ENCODE peak calls at places on chromosome 15, in four cellular contexts. I is sciatic nerve, F is nephron progenitor cell, W is HS-27A. R is an unnamed sample.

GRCh38 chr15:52481915-52482314 is 46.8 kb downstream of the MYO5A start:
- DNase-seq in W (no peak), F (no peak), I (no peak), R (no peak)

GRCh38 chr15:60528530-60528929 is 49.6 kb upstream of the ICE2 start:
- DNase-seq in I (no peak), F (no peak), W (no peak), R (no peak)

GRCh38 chr15:56227780-56228179 is 15.9 kb downstream of the RFX7 start:
- DNase-seq in I (no peak), F (no peak), W (no peak), R (no peak)

GRCh38 chr15:57323806-57324589 is 52.3 kb upstream of the CGNL1 start:
- DNase-seq in I (no peak), W (peak; percentile 61), F (no peak), R (peak; percentile 57)

GRCh38 chr15:83112233-83112958 is 5.0 kb downstream of the TM6SF1 start:
- DNase-seq in I (no peak), F (no peak), W (peak; percentile 22), R (no peak)

GRCh38 chr15:99454941-99455795 is 110.6 kb upstream of the MEF2A start:
- DNase-seq in W (peak; percentile 96), F (no peak), I (peak; percentile 82), R (no peak)

GRCh38 chr15:80265021-80265420 is 13.0 kb upstream of the CTXND1 start:
- DNase-seq in I (no peak), F (no peak), W (no peak), R (no peak)

GRCh38 chr15:62647195-62647865 is 395.2 kb upstream of the TPM1 start:
- DNase-seq in F (no peak), I (no peak), W (peak; percentile 85), R (no peak)

GRCh38 chr15:52678036-52678467 is 1.1 kb downstream of the ATOSA start:
- DNase-seq in I (peak; percentile 73), F (peak; percentile 35), W (peak; percentile 46), R (peak; percentile 59)

GRCh38 chr15:60526127-60526616 is 47.2 kb upstream of the ICE2 start:
- DNase-seq in F (no peak), W (no peak), I (peak; percentile 71), R (no peak)

GRCh38 chr15:93007994-93008393 is 81.0 kb downstream of the RGMA start:
- DNase-seq in I (no peak), W (no peak), F (no peak), R (no peak)

GRCh38 chr15:59550520-59550919 is 61.1 kb upstream of the GCNT3 start:
- DNase-seq in I (no peak), F (no peak), W (no peak), R (no peak)

GRCh38 chr15:35725353-35725752 is 179.4 kb upstream of the DPH6 start:
- DNase-seq in W (peak; percentile 67), I (no peak), F (no peak), R (no peak)

GRCh38 chr15:92808611-92809063 is 91.5 kb upstream of the CHD2 start:
- DNase-seq in W (no peak), I (peak; percentile 78), F (no peak), R (no peak)

GRCh38 chr15:35522061-35522460 is 23.9 kb downstream of the DPH6 start:
- DNase-seq in F (no peak), I (no peak), W (no peak), R (no peak)

GRCh38 chr15:86398986-86399677 is 319.5 kb downstream of the AGBL1 start:
- DNase-seq in I (no peak), W (no peak), F (no peak), R (no peak)

GRCh38 chr15:56835598-56836275 is 82.7 kb upstream of the TCF12 start:
- DNase-seq in W (no peak), F (no peak), I (no peak), R (no peak)

GRCh38 chr15:67832031-67832551 is 6.8 kb downstream of the SKOR1 start:
- DNase-seq in W (no peak), I (no peak), F (no peak), R (peak; percentile 72)

GRCh38 chr15:29517829-29518228 is 248.2 kb upstream of the NSMCE3 start:
- DNase-seq in I (no peak), W (no peak), F (no peak), R (no peak)

GRCh38 chr15:48590704-48591103 is 54.8 kb downstream of the FBN1 start:
- DNase-seq in F (no peak), I (no peak), W (no peak), R (no peak)

GRCh38 chr15:52082197-52083036 is 30.2 kb downstream of the BCL2L10 start:
- DNase-seq in F (no peak), I (no peak), W (no peak), R (peak; percentile 26)

GRCh38 chr15:31442203-31443090 is 115.8 kb downstream of the KLF13 start:
- DNase-seq in F (no peak), W (peak; percentile 77), I (no peak), R (peak; percentile 52)

GRCh38 chr15:42493694-42494093 is 1.7 kb upstream of the SNAP23 start:
- DNase-seq in W (no peak), F (no peak), I (no peak), R (no peak)

GRCh38 chr15:47820047-47820779 is 102.9 kb downstream of the SEMA6D start:
- DNase-seq in I (no peak), W (no peak), F (no peak), R (peak; percentile 28)

GRCh38 chr15:51724199-51724598 is 13.3 kb downstream of the LYSMD2 start:
- DNase-seq in I (no peak), W (no peak), F (no peak), R (no peak)

GRCh38 chr15:90892498-90893174 is 8.3 kb downstream of the FES start:
- DNase-seq in I (no peak), W (no peak), F (no peak), R (no peak)

GRCh38 chr15:93235926-93236781 is 147.1 kb upstream of the RGMA start:
- DNase-seq in W (no peak), I (no peak), F (no peak), R (peak; percentile 68)

GRCh38 chr15:90924375-90924774 is 8.0 kb downstream of the HDDC3 start:
- DNase-seq in I (no peak), F (no peak), W (no peak), R (no peak)

GRCh38 chr15:47673343-47673761 is 44.0 kb upstream of the SEMA6D start:
- DNase-seq in W (no peak), I (no peak), F (no peak), R (no peak)

GRCh38 chr15:52787549-52788098 is 2.5 kb downstream of the ONECUT1 start:
- DNase-seq in W (no peak), I (no peak), F (peak; percentile 22), R (peak; percentile 33)

GRCh38 chr15:80403712-80404056 is 498 bp upstream of the ARNT2 start:
- DNase-seq in F (peak; percentile 55), W (no peak), I (peak; percentile 61), R (peak; percentile 74)

GRCh38 chr15:72118400-72118978 is at the start of gene SENP8:
- DNase-seq in I (no peak), F (peak; percentile 75), W (no peak), R (no peak)

GRCh38 chr15:78951841-78952238 is 7.0 kb upstream of the CTSH start:
- DNase-seq in I (no peak), F (no peak), W (no peak), R (no peak)

GRCh38 chr15:100769043-100769974 is 110.3 kb upstream of the ALDH1A3 start:
- DNase-seq in I (peak; percentile 45), F (no peak), W (no peak), R (no peak)

GRCh38 chr15:80788536-80788935 is 9.4 kb downstream of the CEMIP start:
- DNase-seq in W (no peak), F (no peak), I (no peak), R (no peak)

GRCh38 chr15:34119291-34119690 is 17.4 kb downstream of the PGBD4 start:
- DNase-seq in F (no peak), I (no peak), W (no peak), R (no peak)

GRCh38 chr15:70055601-70056051 is 42.1 kb downstream of the TLE3 start:
- DNase-seq in W (no peak), I (peak; percentile 42), F (no peak), R (no peak)

GRCh38 chr15:73295630-73296286 is 73.0 kb downstream of the HCN4 start:
- DNase-seq in I (no peak), W (no peak), F (no peak), R (no peak)